ENCODE peak calls at places on chromosomes 16 and 17, in six cellular contexts. M, B, Y, H, P and Z are unnamed samples. For H3K27me3 and H3K9me3, the result is how much of the 10 kb centered on the place peaks cover.

GRCh38 chr16:87178977-87179376 is 138.2 kb downstream of the C16orf95 start:
- DNase-seq in Y (peak), M (peak), B (no peak), P (no peak), H (peak), Z (no peak)

GRCh38 chr16:78310990-78311561 is 211.6 kb downstream of the WWOX start:
- DNase-seq in Y (no peak), M (no peak), B (peak), H (no peak), P (no peak), Z (no peak)

GRCh38 chr16:62225675-62226074 is 189.4 kb upstream of the CDH8 start:
- DNase-seq in B (peak), M (no peak), H (no peak), P (peak), Y (peak), Z (no peak)

GRCh38 chr17:72720494-72720825 is 372.0 kb downstream of the SLC39A11 start:
- DNase-seq in P (no peak), B (no peak), H (no peak), Y (no peak), M (no peak), Z (no peak)

GRCh38 chr16:1993731-1994131 is 4.0 kb downstream of the SYNGR3 start:
- DNase-seq in Y (peak), M (no peak), P (no peak), H (no peak), B (no peak), Z (no peak)

GRCh38 chr16:56938664-56939513 is 6.9 kb downstream of the HERPUD1 start:
- DNase-seq in B (no peak), M (no peak), P (no peak), H (no peak), Y (no peak), Z (peak)

GRCh38 chr17:49939318-49939717 is 29.7 kb upstream of the DLX4 start:
- DNase-seq in Y (no peak), P (no peak), H (no peak), B (no peak), M (no peak), Z (no peak)

GRCh38 chr17:81151039-81151677 is 14.1 kb upstream of the PVALEF start:
- DNase-seq in M (no peak), P (peak), Y (no peak), B (no peak), H (no peak), Z (no peak)

GRCh38 chr16:11896776-11897175 is 19.0 kb downstream of the GSPT1 start:
- DNase-seq in H (no peak), P (no peak), B (no peak), M (peak), Y (peak), Z (no peak)

DNA sequence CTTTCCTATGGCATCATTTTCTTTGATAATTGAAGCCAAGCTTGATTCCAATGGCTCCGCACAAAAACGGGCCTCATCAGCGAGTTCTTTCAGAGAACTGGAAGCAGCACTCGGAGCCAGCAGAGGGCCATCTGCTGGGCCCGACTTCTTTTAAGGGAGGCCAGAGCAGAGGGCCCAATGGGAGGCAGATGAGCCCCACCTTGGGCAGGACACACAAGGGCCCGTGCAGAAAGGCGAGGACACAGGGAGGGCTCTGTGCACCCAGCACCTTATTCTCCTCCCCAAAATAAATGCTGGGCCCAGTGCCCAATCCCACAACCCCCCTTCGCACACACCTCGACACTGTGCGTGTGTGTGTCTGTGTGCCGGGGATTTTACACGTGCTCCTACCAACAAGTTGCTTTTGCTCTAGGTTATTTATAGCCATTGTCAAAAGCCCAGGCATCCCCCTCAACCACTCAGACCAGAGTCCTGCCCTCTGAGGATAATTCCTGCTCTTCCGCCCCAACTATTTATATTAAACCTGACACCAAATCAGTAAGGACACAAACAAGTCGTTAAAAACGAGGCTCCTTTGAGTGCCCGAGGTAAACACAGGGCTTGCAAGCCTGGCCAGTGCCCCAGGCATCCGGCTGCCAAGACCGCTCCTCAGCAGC is 6.8 kb downstream of the AXIN2 start:
- DNase-seq in P (peak), H (peak), Y (peak), B (peak), M (peak), Z (no peak)
- H3K27ac ChIP-seq in P (no peak), H (no peak), Y (peak), B (no peak), M (no peak), Z (no peak)

GRCh38 chr17:48624544-48625501 is 1.3 kb downstream of the HOXB9 start:
- DNase-seq in H (no peak), M (no peak), B (peak), Y (peak), P (no peak), Z (peak)
- H3K27me3 ChIP-seq in H (under half), M (half or more), B (half or more), Y (half or more), P (half or more), Z (half or more)

GRCh38 chr16:843771-844170 is 43.2 kb upstream of the GNG13 start:
- DNase-seq in P (peak), B (no peak), H (no peak), M (no peak), Y (no peak), Z (no peak)
- H3K9me3 ChIP-seq in P (under half), B (under half), H (under half), M (under half), Y (under half), Z (under half)

GRCh38 chr17:45980855-45981254 is 18.2 kb upstream of the STH start:
- DNase-seq in P (peak), B (no peak), Y (no peak), M (no peak), H (no peak), Z (no peak)

GRCh38 chr17:45983614-45984310 is 15.3 kb upstream of the STH start:
- DNase-seq in H (no peak), P (no peak), M (no peak), Y (no peak), B (no peak), Z (no peak)

GRCh38 chr17:45982791-45983613 is 16.0 kb upstream of the STH start:
- DNase-seq in H (no peak), M (no peak), B (no peak), Y (no peak), P (peak), Z (no peak)

GRCh38 chr17:45979137-45979536 is 19.9 kb upstream of the STH start:
- DNase-seq in H (no peak), B (no peak), Y (no peak), P (no peak), M (no peak), Z (no peak)

GRCh38 chr17:45981306-45981705 is 17.7 kb upstream of the STH start:
- DNase-seq in B (no peak), Y (no peak), P (no peak), M (no peak), H (no peak), Z (no peak)
- H3K27ac ChIP-seq in B (no peak), Y (no peak), P (no peak), M (no peak), H (no peak), Z (no peak)

GRCh38 chr17:14294876-14295275 is 6.0 kb upstream of the HS3ST3B1 start:
- DNase-seq in B (no peak), Y (no peak), P (no peak), M (no peak), H (no peak), Z (no peak)
- H3K27me3 ChIP-seq in B (half or more), Y (under half), P (under half), M (under half), H (under half), Z (under half)

DNA sequence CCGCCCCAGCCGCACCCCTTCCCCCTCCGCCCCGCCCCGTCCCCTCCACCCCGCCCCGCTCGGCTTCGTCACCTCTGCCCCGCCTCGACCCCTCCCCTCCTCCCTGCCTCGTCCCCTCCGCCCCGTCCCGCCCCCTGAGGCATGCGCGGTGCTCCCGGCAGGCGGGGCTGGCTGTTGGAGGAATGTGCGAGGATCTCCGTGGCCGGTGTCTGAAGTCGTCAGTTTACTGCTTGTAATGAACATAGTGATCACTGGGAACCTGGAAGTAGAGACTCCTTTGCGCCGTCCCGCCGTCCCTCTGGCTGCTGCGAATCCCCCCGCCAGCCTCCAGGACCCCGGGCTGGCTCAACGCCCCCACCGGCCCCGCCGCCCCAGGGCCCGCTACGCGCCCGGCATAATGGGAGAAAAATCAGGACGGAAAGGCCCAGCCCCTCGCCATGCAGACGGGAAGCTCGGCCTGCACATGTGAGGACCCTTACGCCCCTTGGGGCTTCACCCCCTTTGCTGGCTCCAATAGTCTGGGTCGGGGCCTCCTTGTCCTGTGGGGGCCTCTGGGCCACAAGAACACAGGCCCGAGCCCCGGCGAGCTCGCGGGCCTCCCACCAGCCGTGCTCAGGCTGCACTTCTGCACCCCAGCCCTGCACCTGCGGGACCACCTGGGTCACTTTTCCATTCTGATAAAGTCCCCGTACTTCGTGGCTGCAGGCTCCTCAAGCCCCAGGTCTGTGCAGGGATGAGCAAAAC is 743.1 kb downstream of the KCNJ18 start:
- DNase-seq in P (peak), M (no peak), H (no peak), B (no peak), Y (no peak), Z (no peak)
- H3K9me3 ChIP-seq in P (under half), M (under half), H (under half), B (under half), Y (under half), Z (under half)

DNA sequence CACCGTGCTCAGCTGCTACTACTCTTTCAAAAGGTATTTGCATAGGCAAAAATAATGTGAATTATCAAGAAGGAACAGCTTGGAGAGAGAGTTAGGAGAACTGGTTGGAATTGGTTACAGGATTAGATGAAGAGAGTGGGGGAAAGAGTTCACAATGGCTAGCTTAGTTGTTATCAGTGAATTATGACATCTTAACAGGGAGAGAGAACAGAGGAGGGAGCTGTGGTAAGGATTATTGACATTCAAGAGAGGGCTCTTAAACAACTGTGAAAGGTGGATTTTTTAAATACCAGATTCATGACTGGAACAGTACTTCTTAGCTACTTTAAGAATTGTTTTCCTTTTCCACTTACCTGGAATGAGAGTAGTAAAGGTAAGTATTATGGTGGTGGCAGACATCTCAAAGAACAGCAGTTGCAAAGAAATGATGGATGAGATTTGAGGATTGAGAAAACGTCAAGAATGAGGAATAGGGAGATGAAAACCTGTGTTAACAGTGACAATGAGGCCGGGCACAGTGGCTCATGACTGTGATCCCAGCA is 43.9 kb upstream of the SLC5A11 start:
- DNase-seq in P (no peak), Y (no peak), M (no peak), B (no peak), H (no peak), Z (no peak)
- H3K27ac ChIP-seq in P (no peak), Y (no peak), M (no peak), B (no peak), H (no peak), Z (no peak)

DNA sequence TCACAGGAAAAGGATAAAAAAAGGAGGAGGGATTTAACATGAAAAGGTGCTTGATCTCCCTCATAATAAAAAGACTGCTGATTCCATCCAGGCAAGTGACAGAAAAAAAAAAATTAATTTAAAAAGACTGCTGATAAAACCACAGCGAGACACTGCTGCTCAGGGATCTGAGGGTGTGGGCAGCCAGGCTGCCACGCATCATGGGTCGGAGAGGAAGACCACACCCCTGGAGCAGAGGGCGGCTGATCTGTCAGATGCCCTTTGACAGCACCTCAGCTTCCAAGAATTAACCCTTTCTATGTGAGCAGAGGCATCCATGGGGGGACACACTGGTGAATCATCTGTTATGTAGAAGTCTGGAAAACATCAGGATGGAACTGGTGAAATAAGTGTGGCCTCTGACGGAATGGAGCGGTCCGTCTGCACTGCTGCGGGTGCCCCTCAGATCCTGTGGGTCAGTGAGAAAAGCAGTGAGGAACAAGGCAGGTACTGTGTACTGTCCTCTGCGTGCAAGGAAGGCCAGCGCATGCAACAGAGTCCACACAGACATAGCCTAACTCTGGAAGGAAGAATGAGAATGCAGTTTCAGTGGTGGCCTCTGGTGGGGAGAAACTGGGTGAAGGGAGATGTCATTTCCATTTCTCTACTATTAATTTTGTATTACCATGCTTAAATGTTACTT is 19.8 kb downstream of the MAPT start:
- DNase-seq in P (no peak), H (no peak), B (no peak), Y (peak), M (no peak), Z (no peak)
- H3K27me3 ChIP-seq in P (under half), H (under half), B (under half), Y (under half), M (under half), Z (under half)